ENCODE peak calls at places on chromosomes 3 and 15, in ten cellular contexts. A is HL-60, K is astrocyte, F is choroid plexus epithelial cell, E is left ventricle myocardium inferior, T is psoas muscle, R is colonic mucosa, U is A549, Q is sigmoid colon, V is GM12878. W is an unnamed sample.

GRCh38 chr15:57442371-57442770 is 66.1 kb downstream of the CGNL1 start:
- DNase-seq in A (no peak), K (no peak), F (no peak), E (no peak), T (no peak), R (no peak), U (no peak), Q (no peak), V (no peak), W (no peak)

GRCh38 chr3:54191220-54191619 is 68.9 kb downstream of the CACNA2D3 start:
- DNase-seq in A (no peak), K (no peak), F (no peak), E (no peak), T (no peak), R (no peak), U (no peak), Q (no peak), V (no peak), W (no peak)

GRCh38 chr15:84947947-84948830 is 33.5 kb upstream of the PDE8A start:
- DNase-seq in A (no peak), K (peak), F (peak), E (peak), T (peak), R (no peak), U (peak), Q (peak), V (no peak), W (no peak)

GRCh38 chr3:128498901-128499530 is 6.0 kb upstream of the GATA2 start:
- DNase-seq in A (no peak), K (no peak), F (no peak), E (no peak), T (no peak), R (peak), U (no peak), Q (peak), V (no peak), W (no peak)

GRCh38 chr15:66698318-66698961 is 3.6 kb upstream of the SMAD6 start:
- DNase-seq in A (peak), K (peak), F (peak), E (peak), T (peak), R (peak), U (peak), Q (peak), V (no peak), W (peak)

GRCh38 chr3:124510290-124510689 is 220.0 kb upstream of the UMPS start:
- DNase-seq in A (no peak), K (peak), F (no peak), E (no peak), T (no peak), R (no peak), U (no peak), Q (no peak), V (no peak), W (no peak)

GRCh38 chr3:13891017-13891392 is 11.1 kb upstream of the WNT7A start:
- DNase-seq in A (no peak), K (no peak), F (no peak), E (no peak), T (no peak), R (no peak), U (no peak), Q (no peak), V (no peak), W (no peak)

GRCh38 chr15:62389887-62390792 is 225.1 kb upstream of the C2CD4B start:
- DNase-seq in A (peak), K (peak), F (peak), E (peak), T (peak), R (peak), U (peak), Q (peak), V (no peak), W (no peak)

GRCh38 chr15:80455668-80456442 is 51.7 kb downstream of the ARNT2 start:
- DNase-seq in A (peak), K (peak), F (peak), E (no peak), T (no peak), R (peak), U (peak), Q (peak), V (peak), W (peak)

GRCh38 chr15:89401636-89402252 is 67.1 kb upstream of the POLG start:
- DNase-seq in A (peak), K (peak), F (peak), E (no peak), T (no peak), R (no peak), U (peak), Q (no peak), V (no peak), W (no peak)

GRCh38 chr15:84606653-84607120 is 5.9 kb downstream of the ZSCAN2 start:
- DNase-seq in A (no peak), K (no peak), F (no peak), E (no peak), T (no peak), R (peak), U (peak), Q (peak), V (no peak), W (no peak)

GRCh38 chr3:169104972-169105371 is 558.5 kb downstream of the MECOM start:
- DNase-seq in A (no peak), K (peak), F (peak), E (no peak), T (no peak), R (no peak), U (no peak), Q (no peak), V (no peak), W (no peak)

GRCh38 chr3:159668461-159668860 is 320.2 kb upstream of the IL12A start:
- DNase-seq in A (no peak), K (no peak), F (no peak), E (no peak), T (no peak), R (no peak), U (no peak), Q (no peak), V (no peak), W (no peak)

GRCh38 chr3:11037241-11037873 is 44.8 kb downstream of the SLC6A1 start:
- DNase-seq in A (no peak), K (no peak), F (no peak), E (no peak), T (no peak), R (no peak), U (no peak), Q (no peak), V (no peak), W (no peak)
- TF ChIP-seq CTCF in A (no peak), K (no peak), F (no peak), E (no peak), T (no peak), R (no peak), U (no peak), Q (no peak), V (no peak), W (no peak)

DNA sequence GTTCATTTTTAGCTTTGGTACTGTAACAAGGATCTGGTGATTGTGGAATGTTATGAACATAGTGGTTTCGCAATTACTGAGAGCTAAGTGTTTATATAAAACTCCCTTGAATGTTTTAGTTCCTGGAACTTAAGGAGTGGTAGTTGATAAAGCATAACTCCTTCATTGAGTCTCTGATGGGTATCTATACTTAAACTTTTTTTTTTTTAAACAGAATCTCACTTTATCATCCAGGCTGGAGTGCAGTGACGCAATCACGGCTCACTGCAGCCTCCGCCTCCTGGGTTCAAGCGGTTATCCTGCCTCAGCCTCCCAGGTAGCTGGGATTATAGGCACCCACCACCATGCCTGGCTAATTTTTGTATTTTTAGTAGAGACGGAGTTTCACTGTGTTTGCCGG is 11.3 kb downstream of the PRKCI start:
- DNase-seq in A (no peak), K (peak), F (peak), E (no peak), T (no peak), R (peak), U (peak), Q (no peak), V (no peak), W (no peak)
- H3K4me3 ChIP-seq in A (no peak), K (no peak), F (no peak), E (no peak), T (no peak), R (no peak), U (no peak), Q (no peak), V (no peak), W (no peak)

DNA sequence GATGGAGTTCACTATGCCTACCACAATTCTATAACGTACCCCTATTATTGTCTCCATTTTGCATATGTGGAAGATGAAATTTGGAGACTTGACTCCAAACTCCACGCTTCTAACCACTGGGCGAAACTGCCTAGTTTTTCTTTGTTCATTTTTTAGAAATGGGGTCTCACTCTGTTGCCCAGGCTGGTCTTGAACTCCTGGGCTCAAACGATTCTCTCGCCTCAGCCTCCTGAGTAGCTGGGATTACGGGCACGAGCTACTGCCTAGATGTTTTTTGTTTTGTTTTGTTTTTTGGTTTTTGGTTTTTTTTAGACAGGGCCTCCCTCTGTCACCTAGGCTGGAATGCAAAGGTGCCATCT is 584 bp upstream of the RPL32 start:
- DNase-seq in A (no peak), K (no peak), F (no peak), E (no peak), T (no peak), R (no peak), U (no peak), Q (no peak), V (no peak), W (no peak)
- TF ChIP-seq CTCF in A (no peak), K (no peak), F (no peak), E (no peak), T (no peak), R (no peak), U (no peak), Q (no peak), V (no peak), W (no peak)

DNA sequence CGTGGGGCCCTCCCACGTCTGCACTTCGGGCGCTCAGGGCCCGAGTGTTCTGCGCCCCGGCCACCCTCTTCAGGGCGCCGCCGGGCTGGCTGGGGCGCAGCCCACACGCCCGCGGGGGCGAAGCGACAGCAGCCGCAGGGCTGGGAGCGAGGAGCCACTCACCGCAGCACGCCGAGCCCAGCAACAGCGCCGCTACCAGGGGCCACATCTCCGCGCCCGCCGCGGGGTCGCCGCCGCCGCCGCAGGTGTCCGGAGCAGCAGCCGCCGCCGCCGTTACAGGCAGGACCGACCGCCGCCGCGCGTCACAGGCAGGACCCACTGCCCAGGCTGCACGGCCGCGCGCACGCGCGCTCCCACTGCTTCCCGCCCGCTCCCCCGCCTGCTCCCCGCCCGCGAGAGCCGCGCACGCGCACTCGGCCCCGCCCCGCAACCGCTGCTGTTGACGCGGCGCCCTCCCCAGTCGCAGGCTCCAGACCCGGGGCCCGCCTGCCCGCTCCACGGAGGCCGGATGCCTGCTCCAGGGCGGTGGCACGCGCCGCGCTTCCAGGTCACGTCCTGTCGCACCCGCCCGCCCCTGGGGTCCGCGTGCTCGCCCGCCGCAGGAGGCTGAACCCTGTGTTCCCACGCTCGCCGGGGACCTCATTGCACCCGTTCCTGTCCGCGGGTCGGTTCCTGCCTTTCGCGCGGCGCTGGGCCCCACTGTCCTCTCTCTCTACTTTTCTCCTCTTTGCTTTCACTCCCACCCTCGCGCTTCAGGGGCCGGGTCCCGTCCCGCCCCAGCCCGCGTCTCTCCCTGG is at the start of gene CD47:
- DNase-seq in A (peak), K (peak), F (peak), E (peak), T (peak), R (peak), U (peak), Q (peak), V (no peak), W (peak)
- H3K4me3 ChIP-seq in A (peak), K (peak), F (peak), E (peak), T (peak), R (peak), U (peak), Q (peak), V (peak), W (peak)

GRCh38 chr15:67940324-67940719 is 100.5 kb upstream of the RNU6-1 start:
- DNase-seq in A (no peak), K (no peak), F (no peak), E (no peak), T (no peak), R (no peak), U (no peak), Q (no peak), V (no peak), W (no peak)

GRCh38 chr15:67941643-67942315 is 101.9 kb upstream of the RNU6-1 start:
- DNase-seq in A (no peak), K (peak), F (peak), E (no peak), T (no peak), R (no peak), U (peak), Q (no peak), V (no peak), W (peak)

GRCh38 chr15:67931861-67932260 is 92.0 kb upstream of the RNU6-1 start:
- DNase-seq in A (no peak), K (peak), F (peak), E (no peak), T (no peak), R (no peak), U (peak), Q (no peak), V (no peak), W (no peak)

GRCh38 chr15:67935244-67935643 is 95.4 kb upstream of the RNU6-1 start:
- DNase-seq in A (no peak), K (no peak), F (no peak), E (no peak), T (no peak), R (no peak), U (no peak), Q (no peak), V (no peak), W (no peak)

GRCh38 chr15:67937153-67937761 is 97.4 kb upstream of the RNU6-1 start:
- DNase-seq in A (no peak), K (no peak), F (no peak), E (no peak), T (no peak), R (no peak), U (peak), Q (no peak), V (no peak), W (peak)
- TF ChIP-seq CTCF in A (no peak), K (no peak), F (no peak), E (no peak), T (no peak), R (no peak), U (no peak), Q (no peak), V (no peak), W (no peak)

DNA sequence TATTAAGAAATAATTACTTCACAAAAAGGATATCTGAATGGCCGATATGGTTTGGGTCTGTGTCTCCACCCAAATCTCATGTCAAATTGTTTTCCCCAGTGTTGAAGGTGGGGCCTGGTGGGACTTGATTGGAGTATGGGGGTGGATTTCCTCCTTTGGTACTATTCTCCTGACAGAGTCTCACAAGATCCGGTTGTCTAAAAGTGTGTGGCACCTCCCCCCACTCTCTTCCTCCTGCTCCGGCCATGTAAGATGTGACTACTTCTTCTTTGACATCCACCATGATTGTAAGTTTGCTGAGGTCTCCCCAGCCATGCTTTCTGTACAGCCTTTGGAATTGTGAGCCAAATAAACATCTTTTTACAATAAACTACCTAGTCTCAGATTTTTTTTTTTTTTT is 34.5 kb downstream of the ZBTB11 start:
- DNase-seq in A (no peak), K (no peak), F (no peak), E (no peak), T (no peak), R (no peak), U (no peak), Q (no peak), V (no peak), W (no peak)
- H3K4me3 ChIP-seq in A (no peak), K (no peak), F (no peak), E (no peak), T (no peak), R (no peak), U (no peak), Q (no peak), V (no peak), W (no peak)

W was measured in LNCaP clone FGC.